ENCODE peak calls at places on chromosome 11, in ten cellular contexts. One of them, this sample, is unnamed. For H3K4me1 and H3K36me3, the result is how much of the 10 kb centered on the place peaks cover.

GRCh38 chr11:86230196-86230813 is 14.2 kb upstream of the EED start:
- DNase-seq in mucosa of descending colon: no peak
- DNase-seq in left ventricle myocardium inferior: no peak
- DNase-seq in heart right ventricle: no peak
- DNase-seq in K562: no peak
- DNase-seq in fibroblast of lung: no peak
- DNase-seq in tibial artery: no peak
- DNase-seq in right lobe of liver: no peak
- DNase-seq in HCT116: peak
- DNase-seq in heart left ventricle: no peak
- DNase-seq in this sample: no peak

GRCh38 chr11:69081180-69081579 is 32.4 kb downstream of the TPCN2 start:
- DNase-seq in fibroblast of lung: no peak
- DNase-seq in HCT116: no peak
- DNase-seq in left ventricle myocardium inferior: no peak
- DNase-seq in heart left ventricle: no peak
- DNase-seq in heart right ventricle: no peak
- DNase-seq in mucosa of descending colon: no peak
- DNase-seq in K562: no peak
- DNase-seq in right lobe of liver: no peak
- DNase-seq in tibial artery: no peak
- DNase-seq in this sample: no peak

GRCh38 chr11:131198646-131199285 is 171.6 kb upstream of the NTM start:
- DNase-seq in heart right ventricle: no peak
- DNase-seq in tibial artery: no peak
- DNase-seq in heart left ventricle: no peak
- DNase-seq in HCT116: no peak
- DNase-seq in right lobe of liver: no peak
- DNase-seq in left ventricle myocardium inferior: no peak
- DNase-seq in K562: no peak
- DNase-seq in mucosa of descending colon: no peak
- DNase-seq in fibroblast of lung: no peak
- DNase-seq in this sample: no peak

GRCh38 chr11:125174686-125175085 is 10.1 kb downstream of the PKNOX2 start:
- DNase-seq in fibroblast of lung: no peak
- DNase-seq in HCT116: no peak
- DNase-seq in heart left ventricle: no peak
- DNase-seq in mucosa of descending colon: no peak
- DNase-seq in right lobe of liver: no peak
- DNase-seq in tibial artery: no peak
- DNase-seq in K562: no peak
- DNase-seq in heart right ventricle: no peak
- DNase-seq in left ventricle myocardium inferior: no peak
- DNase-seq in this sample: no peak

GRCh38 chr11:16777576-16777975 is 39.1 kb downstream of the C11orf58 start:
- DNase-seq in K562: no peak
- DNase-seq in fibroblast of lung: no peak
- DNase-seq in HCT116: no peak
- DNase-seq in tibial artery: peak
- DNase-seq in mucosa of descending colon: no peak
- DNase-seq in heart left ventricle: no peak
- DNase-seq in heart right ventricle: no peak
- DNase-seq in left ventricle myocardium inferior: no peak
- DNase-seq in right lobe of liver: no peak
- DNase-seq in this sample: peak

GRCh38 chr11:132126973-132127900 is 756.8 kb downstream of the NTM start:
- DNase-seq in right lobe of liver: peak
- DNase-seq in HCT116: no peak
- DNase-seq in fibroblast of lung: peak
- DNase-seq in K562: no peak
- DNase-seq in heart right ventricle: peak
- DNase-seq in mucosa of descending colon: no peak
- DNase-seq in tibial artery: no peak
- DNase-seq in left ventricle myocardium inferior: peak
- DNase-seq in heart left ventricle: no peak
- DNase-seq in this sample: no peak

GRCh38 chr11:104051806-104052205 is 15.4 kb downstream of the DDI1 start:
- DNase-seq in left ventricle myocardium inferior: no peak
- DNase-seq in heart left ventricle: no peak
- DNase-seq in fibroblast of lung: peak
- DNase-seq in heart right ventricle: no peak
- DNase-seq in right lobe of liver: no peak
- DNase-seq in K562: no peak
- DNase-seq in mucosa of descending colon: no peak
- DNase-seq in HCT116: no peak
- DNase-seq in tibial artery: no peak
- DNase-seq in this sample: no peak

GRCh38 chr11:91230647-91231046 is 994.0 kb upstream of the FAT3 start:
- DNase-seq in HCT116: no peak
- DNase-seq in tibial artery: no peak
- DNase-seq in heart left ventricle: no peak
- DNase-seq in mucosa of descending colon: no peak
- DNase-seq in fibroblast of lung: no peak
- DNase-seq in K562: no peak
- DNase-seq in heart right ventricle: no peak
- DNase-seq in left ventricle myocardium inferior: no peak
- DNase-seq in right lobe of liver: no peak
- DNase-seq in this sample: no peak

GRCh38 chr11:116379185-116379828 is 393.5 kb downstream of the BUD13 start:
- DNase-seq in heart right ventricle: peak
- DNase-seq in tibial artery: no peak
- DNase-seq in HCT116: no peak
- DNase-seq in fibroblast of lung: peak
- DNase-seq in left ventricle myocardium inferior: no peak
- DNase-seq in mucosa of descending colon: no peak
- DNase-seq in K562: peak
- DNase-seq in right lobe of liver: no peak
- DNase-seq in heart left ventricle: no peak
- DNase-seq in this sample: no peak

GRCh38 chr11:122062763-122063162 is 53.3 kb downstream of the BLID start:
- DNase-seq in left ventricle myocardium inferior: no peak
- DNase-seq in heart left ventricle: no peak
- DNase-seq in fibroblast of lung: no peak
- DNase-seq in HCT116: no peak
- DNase-seq in right lobe of liver: no peak
- DNase-seq in tibial artery: no peak
- DNase-seq in K562: no peak
- DNase-seq in heart right ventricle: no peak
- DNase-seq in mucosa of descending colon: no peak
- DNase-seq in this sample: no peak

GRCh38 chr11:46808804-46809431 is 37.2 kb downstream of the CKAP5 start:
- DNase-seq in tibial artery: no peak
- DNase-seq in heart right ventricle: no peak
- DNase-seq in HCT116: peak
- DNase-seq in left ventricle myocardium inferior: no peak
- DNase-seq in mucosa of descending colon: no peak
- DNase-seq in fibroblast of lung: peak
- DNase-seq in right lobe of liver: no peak
- DNase-seq in K562: peak
- DNase-seq in heart left ventricle: no peak
- DNase-seq in this sample: no peak

GRCh38 chr11:19739872-19740271 is 27.2 kb downstream of the NAV2 start:
- DNase-seq in tibial artery: no peak
- DNase-seq in mucosa of descending colon: no peak
- DNase-seq in right lobe of liver: no peak
- DNase-seq in heart left ventricle: no peak
- DNase-seq in heart right ventricle: no peak
- DNase-seq in HCT116: no peak
- DNase-seq in K562: no peak
- DNase-seq in fibroblast of lung: peak
- DNase-seq in left ventricle myocardium inferior: no peak
- DNase-seq in this sample: no peak

GRCh38 chr11:73019448-73019847 is 122.7 kb downstream of the FCHSD2 start:
- DNase-seq in K562: no peak
- DNase-seq in fibroblast of lung: no peak
- DNase-seq in tibial artery: no peak
- DNase-seq in left ventricle myocardium inferior: no peak
- DNase-seq in heart left ventricle: no peak
- DNase-seq in right lobe of liver: no peak
- DNase-seq in mucosa of descending colon: no peak
- DNase-seq in HCT116: no peak
- DNase-seq in heart right ventricle: no peak
- DNase-seq in this sample: no peak

GRCh38 chr11:121696177-121696863 is 243.6 kb upstream of the SORL1-AS1 start:
- DNase-seq in fibroblast of lung: no peak
- DNase-seq in left ventricle myocardium inferior: peak
- DNase-seq in heart right ventricle: peak
- DNase-seq in mucosa of descending colon: no peak
- DNase-seq in right lobe of liver: no peak
- DNase-seq in heart left ventricle: no peak
- DNase-seq in HCT116: no peak
- DNase-seq in K562: no peak
- DNase-seq in tibial artery: peak
- DNase-seq in this sample: no peak

GRCh38 chr11:21323617-21324016 is 654.2 kb downstream of the NELL1 start:
- DNase-seq in right lobe of liver: no peak
- DNase-seq in left ventricle myocardium inferior: no peak
- DNase-seq in tibial artery: no peak
- DNase-seq in HCT116: no peak
- DNase-seq in heart left ventricle: no peak
- DNase-seq in K562: no peak
- DNase-seq in fibroblast of lung: no peak
- DNase-seq in mucosa of descending colon: no peak
- DNase-seq in heart right ventricle: no peak
- DNase-seq in this sample: no peak

GRCh38 chr11:132101861-132102260 is 731.4 kb downstream of the NTM start:
- DNase-seq in tibial artery: no peak
- DNase-seq in heart left ventricle: no peak
- DNase-seq in heart right ventricle: no peak
- DNase-seq in fibroblast of lung: no peak
- DNase-seq in right lobe of liver: no peak
- DNase-seq in mucosa of descending colon: no peak
- DNase-seq in HCT116: no peak
- DNase-seq in K562: no peak
- DNase-seq in left ventricle myocardium inferior: no peak
- DNase-seq in this sample: no peak

GRCh38 chr11:67665537-67666302 is 8.7 kb downstream of the ALDH3B2 start:
- DNase-seq in HCT116: no peak
- DNase-seq in left ventricle myocardium inferior: no peak
- DNase-seq in fibroblast of lung: no peak
- DNase-seq in right lobe of liver: no peak
- DNase-seq in tibial artery: peak
- DNase-seq in mucosa of descending colon: no peak
- DNase-seq in heart left ventricle: no peak
- DNase-seq in heart right ventricle: no peak
- DNase-seq in K562: peak
- DNase-seq in this sample: peak
- TF ChIP-seq CTCF in HCT116: peak
- TF ChIP-seq CTCF in left ventricle myocardium inferior: peak
- TF ChIP-seq CTCF in fibroblast of lung: no peak
- TF ChIP-seq CTCF in right lobe of liver: peak
- TF ChIP-seq CTCF in tibial artery: no peak
- TF ChIP-seq CTCF in mucosa of descending colon: no peak
- TF ChIP-seq CTCF in heart left ventricle: peak
- TF ChIP-seq CTCF in heart right ventricle: peak
- TF ChIP-seq CTCF in K562: peak
- TF ChIP-seq CTCF in this sample: peak

GRCh38 chr11:33909552-33909951 is 17.7 kb upstream of the LMO2 start:
- DNase-seq in fibroblast of lung: no peak
- DNase-seq in HCT116: no peak
- DNase-seq in heart left ventricle: no peak
- DNase-seq in left ventricle myocardium inferior: no peak
- DNase-seq in tibial artery: no peak
- DNase-seq in heart right ventricle: no peak
- DNase-seq in right lobe of liver: no peak
- DNase-seq in K562: no peak
- DNase-seq in mucosa of descending colon: no peak
- DNase-seq in this sample: no peak
- H3K4me1 ChIP-seq in fibroblast of lung: under half
- H3K4me1 ChIP-seq in HCT116: under half
- H3K4me1 ChIP-seq in heart left ventricle: under half
- H3K4me1 ChIP-seq in left ventricle myocardium inferior: under half
- H3K4me1 ChIP-seq in tibial artery: under half
- H3K4me1 ChIP-seq in heart right ventricle: half or more
- H3K4me1 ChIP-seq in right lobe of liver: under half
- H3K4me1 ChIP-seq in K562: under half
- H3K4me1 ChIP-seq in mucosa of descending colon: under half
- H3K4me1 ChIP-seq in this sample: under half

GRCh38 chr11:65398362-65398910 is 12.0 kb downstream of the FRMD8 start:
- DNase-seq in K562: no peak
- DNase-seq in heart left ventricle: no peak
- DNase-seq in right lobe of liver: no peak
- DNase-seq in HCT116: no peak
- DNase-seq in tibial artery: no peak
- DNase-seq in mucosa of descending colon: no peak
- DNase-seq in left ventricle myocardium inferior: no peak
- DNase-seq in fibroblast of lung: no peak
- DNase-seq in heart right ventricle: no peak
- DNase-seq in this sample: no peak
- H3K36me3 ChIP-seq in K562: half or more
- H3K36me3 ChIP-seq in heart left ventricle: half or more
- H3K36me3 ChIP-seq in right lobe of liver: under half
- H3K36me3 ChIP-seq in HCT116: under half
- H3K36me3 ChIP-seq in tibial artery: half or more
- H3K36me3 ChIP-seq in mucosa of descending colon: under half
- H3K36me3 ChIP-seq in left ventricle myocardium inferior: half or more
- H3K36me3 ChIP-seq in fibroblast of lung: under half
- H3K36me3 ChIP-seq in heart right ventricle: under half
- H3K36me3 ChIP-seq in this sample: half or more

DNA sequence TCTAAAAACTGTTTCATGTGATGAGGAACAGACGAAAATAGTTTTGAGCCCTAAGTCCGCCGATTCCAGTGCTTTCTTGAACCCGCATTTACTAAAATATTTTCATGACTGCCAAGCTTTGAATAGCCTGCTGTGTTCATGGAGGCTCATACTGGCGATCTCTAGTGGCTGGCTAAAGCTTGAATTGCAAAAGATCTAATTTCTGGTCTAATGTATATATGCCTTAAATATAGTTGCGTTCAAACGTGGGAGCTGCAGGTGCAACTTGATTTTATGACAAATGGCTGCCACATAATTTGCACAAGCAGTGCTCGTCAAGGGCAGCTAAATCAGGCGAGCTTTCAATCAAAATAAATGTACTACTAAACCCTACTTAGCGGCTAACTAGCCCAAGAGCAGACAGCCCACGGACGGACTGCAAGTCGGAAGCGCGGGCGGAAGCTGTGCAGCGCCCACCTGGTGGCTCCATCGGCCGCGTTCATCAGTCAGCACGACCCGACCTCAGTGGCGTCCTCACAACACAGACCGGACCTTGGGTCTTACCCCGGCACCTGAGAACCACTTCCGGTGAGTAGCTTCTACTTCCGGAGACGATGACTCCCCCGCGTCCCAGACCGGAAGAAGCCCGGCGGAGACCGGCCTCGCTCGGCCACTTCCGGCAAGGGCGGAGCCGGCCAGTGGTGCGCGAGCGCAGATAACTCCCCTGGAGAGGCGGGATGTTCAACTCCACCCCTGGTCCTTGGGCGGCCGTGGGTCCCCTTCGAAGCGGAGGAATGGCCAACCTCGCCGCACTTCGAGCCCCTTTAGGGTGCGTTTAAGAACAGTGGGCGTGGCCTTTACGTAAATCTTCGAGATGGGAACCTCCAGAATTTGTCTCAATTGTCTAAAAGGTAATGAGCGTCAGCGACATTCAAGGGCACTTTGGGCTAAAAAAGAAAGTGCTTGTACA is 6.1 kb downstream of the RPL27A start:
- DNase-seq in left ventricle myocardium inferior: peak
- DNase-seq in K562: peak
- DNase-seq in mucosa of descending colon: peak
- DNase-seq in tibial artery: peak
- DNase-seq in heart right ventricle: peak
- DNase-seq in heart left ventricle: peak
- DNase-seq in fibroblast of lung: peak
- DNase-seq in right lobe of liver: peak
- DNase-seq in HCT116: peak
- DNase-seq in this sample: peak
- TF ChIP-seq CTCF in left ventricle myocardium inferior: peak
- TF ChIP-seq CTCF in K562: peak
- TF ChIP-seq CTCF in mucosa of descending colon: peak
- TF ChIP-seq CTCF in tibial artery: no peak
- TF ChIP-seq CTCF in heart right ventricle: peak
- TF ChIP-seq CTCF in heart left ventricle: no peak
- TF ChIP-seq CTCF in fibroblast of lung: no peak
- TF ChIP-seq CTCF in right lobe of liver: peak
- TF ChIP-seq CTCF in HCT116: no peak
- TF ChIP-seq CTCF in this sample: peak

This sample was measured in upper lobe of right lung.